ENCODE peak calls at places on chromosomes 12 and 14, in eight cellular contexts. E is CD4-positive, CD25-positive, alpha-beta regulatory T cell; C is mesendoderm; Q is A673; W is AG04450; S is pancreas; P is SK-N-SH; K is IMR-90. J is an unnamed sample.

GRCh38 chr12:107801150-107801549 is 26.6 kb downstream of the ASCL4 start:
- DNase-seq in S (no peak), P (no peak), K (peak), W (no peak), Q (no peak), E (no peak), C (no peak), J (no peak)

GRCh38 chr14:55450987-55451386 is 10.6 kb upstream of the TBPL2 start:
- DNase-seq in C (no peak), S (no peak), Q (no peak), K (no peak), E (no peak), P (no peak), W (no peak), J (no peak)

GRCh38 chr12:33605776-33606175 is 166.2 kb upstream of the SYT10 start:
- DNase-seq in E (no peak), W (no peak), S (no peak), K (no peak), Q (peak), P (peak), C (peak), J (no peak)

GRCh38 chr14:64193821-64194220 is 100.3 kb downstream of the ESR2 start:
- DNase-seq in E (no peak), S (no peak), P (no peak), C (peak), W (no peak), Q (no peak), K (no peak), J (no peak)

GRCh38 chr12:79597910-79598309 is 92.9 kb downstream of the PAWR start:
- DNase-seq in S (no peak), E (no peak), Q (no peak), W (no peak), C (peak), P (no peak), K (peak), J (no peak)

GRCh38 chr12:128091101-128091795 is 175.7 kb upstream of the TMEM132C start:
- DNase-seq in E (no peak), S (no peak), W (no peak), Q (no peak), C (no peak), P (no peak), K (no peak), J (no peak)

GRCh38 chr12:107760207-107760816 is 625 bp downstream of the PRDM4 start:
- DNase-seq in P (peak), Q (peak), C (peak), W (no peak), E (peak), K (peak), S (no peak), J (no peak)

GRCh38 chr12:89737000-89737399 is 28.4 kb upstream of the ATP2B1 start:
- DNase-seq in E (no peak), Q (no peak), S (no peak), K (no peak), C (no peak), W (no peak), P (no peak), J (no peak)

GRCh38 chr12:40208707-40209106 is 16.1 kb upstream of the LRRK2 start:
- DNase-seq in W (no peak), S (no peak), K (no peak), E (no peak), P (no peak), C (no peak), Q (no peak), J (no peak)

GRCh38 chr12:122875590-122876220 is 20.2 kb downstream of the VPS37B start:
- DNase-seq in W (no peak), P (peak), S (no peak), E (no peak), Q (no peak), C (no peak), K (no peak), J (no peak)

GRCh38 chr12:59151243-59151642 is 230.9 kb upstream of the LRIG3 start:
- DNase-seq in W (no peak), E (no peak), K (peak), P (no peak), S (no peak), Q (no peak), C (no peak), J (no peak)

GRCh38 chr12:51717325-51717925 is 126.4 kb downstream of the SCN8A start:
- DNase-seq in E (no peak), S (no peak), K (no peak), W (no peak), P (no peak), C (no peak), Q (no peak), J (no peak)

GRCh38 chr12:96482086-96482485 is 7.3 kb upstream of the CFAP54 start:
- DNase-seq in C (no peak), E (no peak), K (no peak), Q (no peak), P (no peak), W (no peak), S (no peak), J (no peak)

GRCh38 chr14:63224196-63224595 is 20.0 kb downstream of the RHOJ start:
- DNase-seq in Q (peak), E (no peak), W (no peak), S (no peak), K (no peak), P (no peak), C (no peak), J (no peak)

GRCh38 chr12:130573235-130573634 is 142.9 kb downstream of the RIMBP2 start:
- DNase-seq in S (no peak), P (no peak), E (no peak), Q (no peak), C (no peak), K (no peak), W (no peak), J (no peak)

DNA sequence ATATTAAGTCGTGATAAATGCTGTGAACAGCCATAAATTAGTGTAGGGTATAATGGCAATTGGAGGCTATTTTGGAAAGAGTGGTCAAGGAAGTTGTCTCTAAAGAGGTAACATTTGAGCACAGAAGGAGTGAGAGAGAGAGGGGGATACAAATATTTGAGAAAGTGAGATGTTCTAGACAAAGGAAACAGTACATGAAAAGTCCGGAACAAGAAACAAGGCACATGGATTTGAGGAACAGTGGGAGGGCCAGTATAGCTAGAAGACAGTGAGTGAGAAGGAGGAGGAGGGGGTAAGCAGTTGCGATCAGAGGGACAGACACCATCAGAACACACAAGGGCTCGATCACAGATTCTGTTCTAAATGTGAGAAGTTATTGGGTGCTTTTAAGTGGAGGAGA is 20.1 kb upstream of the RNASE12 start:
- DNase-seq in S (no peak), P (no peak), K (no peak), Q (no peak), C (no peak), W (no peak), E (no peak), J (no peak)
- H3K27ac ChIP-seq in S (no peak), P (no peak), K (no peak), Q (no peak), C (no peak), W (no peak), E (no peak), J (no peak)

GRCh38 chr12:70660620-70661219 is 23.5 kb upstream of the PTPRB start:
- DNase-seq in W (no peak), Q (no peak), C (no peak), S (no peak), P (no peak), K (peak), E (no peak), J (no peak)
- H3K27ac ChIP-seq in W (no peak), Q (no peak), C (no peak), S (no peak), P (peak), K (no peak), E (no peak), J (no peak)

GRCh38 chr12:57840701-57841100 is 5.8 kb downstream of the CTDSP2 start:
- DNase-seq in P (peak), E (no peak), W (no peak), Q (no peak), S (no peak), K (peak), C (no peak), J (no peak)
- H3K27ac ChIP-seq in P (peak), E (peak), W (no peak), Q (peak), S (no peak), K (no peak), C (no peak), J (no peak)

GRCh38 chr14:99716091-99716849 is 32.2 kb downstream of the CYP46A1 start:
- DNase-seq in Q (no peak), C (no peak), S (no peak), E (no peak), K (no peak), W (no peak), P (no peak), J (no peak)

GRCh38 chr14:99717682-99718013 is 33.5 kb downstream of the CYP46A1 start:
- DNase-seq in C (no peak), P (no peak), W (no peak), Q (no peak), E (no peak), S (no peak), K (no peak), J (no peak)

GRCh38 chr14:99718811-99719192 is 34.7 kb downstream of the CYP46A1 start:
- DNase-seq in C (no peak), E (no peak), P (no peak), K (no peak), Q (no peak), W (no peak), S (no peak), J (peak)

GRCh38 chr14:99716850-99717681 is 33.0 kb downstream of the CYP46A1 start:
- DNase-seq in P (no peak), E (no peak), C (no peak), Q (no peak), K (no peak), S (no peak), W (no peak), J (no peak)

DNA sequence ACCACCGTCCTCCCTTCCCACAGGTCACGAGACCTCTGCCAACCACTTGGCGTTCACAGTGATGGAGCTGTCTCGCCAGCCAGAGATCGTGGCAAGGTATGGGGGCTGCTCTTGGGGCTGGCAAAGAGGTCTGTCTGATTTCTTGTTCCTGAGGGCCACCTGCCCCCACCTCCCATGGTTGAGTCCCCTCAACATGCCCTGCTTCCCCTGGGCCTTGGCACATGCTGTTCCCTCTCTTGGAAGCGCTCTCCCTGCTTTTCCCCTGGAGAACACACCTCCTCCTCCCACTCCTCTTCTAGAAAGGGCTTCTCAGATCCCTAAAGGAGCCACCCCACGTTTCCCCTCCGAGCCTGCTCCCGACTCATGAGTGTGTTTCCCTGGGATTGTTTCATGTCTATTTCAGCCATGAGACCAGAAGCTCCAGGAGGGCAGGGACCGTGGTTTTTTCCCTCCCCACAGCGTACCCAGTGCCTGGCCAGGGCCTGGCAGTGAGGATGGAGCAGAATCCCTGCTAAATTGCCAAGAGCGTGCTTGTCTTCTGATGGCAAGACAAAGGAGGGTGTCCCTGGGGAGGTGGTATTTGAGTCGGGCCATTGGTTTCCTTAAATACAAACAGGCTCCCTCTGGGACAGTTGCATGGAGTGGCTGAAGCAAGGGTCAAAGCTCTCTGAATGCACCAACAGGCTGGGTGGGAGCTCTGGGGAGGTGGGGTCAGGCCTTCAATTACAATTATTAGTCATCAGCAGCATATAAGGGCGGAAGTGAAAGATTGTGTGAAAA is 34.1 kb downstream of the CYP46A1 start:
- DNase-seq in S (peak), Q (peak), K (no peak), P (no peak), W (no peak), E (no peak), C (no peak), J (no peak)
- H3K27ac ChIP-seq in S (no peak), Q (no peak), K (no peak), P (no peak), W (no peak), E (no peak), C (no peak), J (peak)

GRCh38 chr12:66947119-66947518 is 268.2 kb upstream of the GRIP1 start:
- DNase-seq in C (peak), W (no peak), E (no peak), S (no peak), Q (no peak), P (no peak), K (no peak), J (no peak)

GRCh38 chr12:66942741-66943465 is 264.0 kb upstream of the GRIP1 start:
- DNase-seq in W (no peak), S (no peak), P (peak), E (no peak), Q (no peak), C (peak), K (no peak), J (no peak)

GRCh38 chr12:66945189-66945817 is 266.4 kb upstream of the GRIP1 start:
- DNase-seq in K (no peak), E (no peak), S (no peak), C (peak), P (no peak), W (no peak), Q (no peak), J (no peak)

GRCh38 chr12:66941150-66941549 is 262.3 kb upstream of the GRIP1 start:
- DNase-seq in E (no peak), Q (no peak), K (no peak), W (no peak), P (no peak), S (no peak), C (no peak), J (no peak)

DNA sequence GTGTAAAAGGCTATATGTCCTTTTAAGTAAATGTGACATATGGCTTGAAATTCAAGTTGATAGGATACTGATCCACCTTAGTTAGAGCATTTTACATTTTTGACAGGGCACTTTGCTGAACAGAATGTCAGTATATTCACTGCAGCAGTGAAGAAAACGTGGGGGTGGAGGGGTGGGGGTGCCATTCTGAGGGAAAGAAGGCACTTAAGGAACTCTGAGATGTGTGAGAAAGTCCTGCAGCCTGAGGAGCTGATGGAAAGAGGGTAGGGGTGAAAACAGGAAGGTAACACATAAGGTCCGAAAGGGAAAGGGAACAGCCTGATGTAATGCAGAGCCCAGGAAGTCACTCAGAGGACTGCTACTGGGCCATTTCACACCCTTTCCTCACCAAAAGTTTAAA is 265.5 kb upstream of the GRIP1 start:
- DNase-seq in S (no peak), K (no peak), E (no peak), Q (no peak), P (no peak), W (no peak), C (peak), J (no peak)
- H3K27ac ChIP-seq in S (no peak), K (no peak), E (no peak), Q (no peak), P (no peak), W (peak), C (no peak), J (no peak)

GRCh38 chr14:69684461-69685183 is 73.2 kb downstream of the SUSD6 start:
- DNase-seq in C (no peak), Q (no peak), P (no peak), W (no peak), K (no peak), S (no peak), E (no peak), J (no peak)

GRCh38 chr14:69685716-69686115 is 74.3 kb downstream of the SUSD6 start:
- DNase-seq in C (no peak), S (peak), K (peak), W (no peak), P (no peak), E (no peak), Q (no peak), J (no peak)

GRCh38 chr14:69682607-69683263 is 71.3 kb downstream of the SUSD6 start:
- DNase-seq in S (no peak), E (no peak), C (no peak), W (no peak), P (no peak), Q (no peak), K (no peak), J (no peak)

GRCh38 chr14:69683971-69684370 is 72.6 kb downstream of the SUSD6 start:
- DNase-seq in S (no peak), W (no peak), P (no peak), Q (no peak), C (no peak), E (no peak), K (no peak), J (no peak)

DNA sequence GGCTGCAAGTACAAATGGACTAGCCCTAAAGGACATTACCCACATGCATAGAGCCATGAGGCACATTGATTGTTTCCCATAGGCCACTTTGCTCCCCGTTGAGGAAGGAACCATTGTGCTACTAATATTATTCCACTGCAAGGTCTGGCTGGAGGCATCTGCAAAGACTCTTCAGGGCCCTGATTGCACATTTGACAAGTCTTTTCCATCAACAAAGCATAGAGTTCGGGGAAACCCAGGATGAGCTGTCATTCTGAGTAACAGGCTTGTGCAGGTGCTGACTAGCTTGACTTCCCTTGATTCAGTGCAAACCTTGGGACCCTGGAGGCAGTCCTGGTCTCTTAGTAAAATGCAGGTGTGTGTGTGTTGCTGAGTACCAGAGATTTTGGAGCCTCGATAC is 73.8 kb downstream of the SUSD6 start:
- DNase-seq in K (peak), S (no peak), W (no peak), C (no peak), P (no peak), Q (no peak), E (no peak), J (no peak)
- H3K27ac ChIP-seq in K (no peak), S (peak), W (no peak), C (no peak), P (no peak), Q (no peak), E (peak), J (peak)

GRCh38 chr12:100229876-100230275 is 29.3 kb downstream of the ACTR6 start:
- DNase-seq in W (no peak), C (peak), Q (no peak), P (no peak), S (no peak), E (no peak), K (no peak), J (no peak)

GRCh38 chr12:100225491-100225890 is 24.9 kb downstream of the ACTR6 start:
- DNase-seq in P (no peak), W (no peak), C (no peak), E (no peak), Q (no peak), S (no peak), K (no peak), J (no peak)

GRCh38 chr12:100234591-100235304 is 32.1 kb downstream of the DEPDC4 start:
- DNase-seq in Q (peak), C (peak), E (no peak), W (peak), K (peak), P (peak), S (no peak), J (no peak)

GRCh38 chr12:100234166-100234565 is 32.7 kb downstream of the DEPDC4 start:
- DNase-seq in W (peak), K (peak), Q (no peak), P (no peak), E (no peak), S (no peak), C (peak), J (no peak)

GRCh38 chr12:100229036-100229635 is 28.5 kb downstream of the ACTR6 start:
- DNase-seq in C (peak), P (no peak), W (no peak), S (no peak), Q (peak), E (no peak), K (peak), J (no peak)
- H3K27ac ChIP-seq in C (no peak), P (no peak), W (no peak), S (no peak), Q (no peak), E (no peak), K (no peak), J (no peak)

GRCh38 chr14:59510001-59510400 is 25.7 kb downstream of the JKAMP start:
- DNase-seq in K (peak), Q (no peak), C (no peak), P (no peak), S (no peak), W (no peak), E (no peak), J (no peak)

GRCh38 chr14:59509101-59509500 is 24.8 kb downstream of the JKAMP start:
- DNase-seq in S (no peak), Q (no peak), W (no peak), K (no peak), E (no peak), C (no peak), P (no peak), J (no peak)

GRCh38 chr14:59507752-59508103 is 23.4 kb downstream of the JKAMP start:
- DNase-seq in P (no peak), C (no peak), Q (no peak), E (no peak), S (no peak), W (no peak), K (no peak), J (no peak)

GRCh38 chr14:59511916-59512530 is 27.7 kb downstream of the JKAMP start:
- DNase-seq in K (no peak), W (no peak), P (peak), E (no peak), S (no peak), C (peak), Q (peak), J (no peak)

GRCh38 chr14:59510957-59511356 is 26.6 kb downstream of the JKAMP start:
- DNase-seq in C (no peak), W (no peak), S (no peak), Q (no peak), K (no peak), E (no peak), P (no peak), J (no peak)
- H3K27ac ChIP-seq in C (no peak), W (no peak), S (no peak), Q (no peak), K (no peak), E (no peak), P (no peak), J (no peak)

J was measured in caudate nucleus.